ENCODE peak calls at places on chromosomes 2 and 18, in nine cellular contexts. H, M, D, V, G, W, O, F and I are unnamed samples.

GRCh38 chr18:26215247-26215970 is 10.8 kb upstream of the TAF4B start:
- DNase-seq in H (no peak), M (no peak), D (no peak), V (no peak), G (peak), W (no peak), O (no peak), F (no peak), I (no peak)

GRCh38 chr2:41913311-41913710 is 134.5 kb upstream of the PKDCC start:
- DNase-seq in H (no peak), M (no peak), D (no peak), V (no peak), G (no peak), W (no peak), O (no peak), F (no peak), I (no peak)

GRCh38 chr2:42567806-42568429 is 514 bp upstream of the MTA3 start:
- DNase-seq in H (peak), M (peak), D (no peak), V (no peak), G (peak), W (no peak), O (no peak), F (peak), I (no peak)

GRCh38 chr18:78875268-78875997 is 104.2 kb upstream of the SALL3 start:
- DNase-seq in H (peak), M (no peak), D (peak), V (no peak), G (peak), W (no peak), O (no peak), F (peak), I (no peak)

GRCh38 chr2:220533485-220533884 is 906.1 kb downstream of the SLC4A3 start:
- DNase-seq in H (peak), M (peak), D (peak), V (no peak), G (no peak), W (peak), O (peak), F (no peak), I (no peak)

GRCh38 chr2:36756438-36756837 is 59.9 kb downstream of the VIT start:
- DNase-seq in H (no peak), M (no peak), D (peak), V (no peak), G (no peak), W (peak), O (no peak), F (no peak), I (no peak)

GRCh38 chr18:9737814-9738160 is 29.7 kb downstream of the RAB31 start:
- DNase-seq in H (no peak), M (peak), D (no peak), V (no peak), G (no peak), W (no peak), O (no peak), F (peak), I (no peak)

GRCh38 chr2:234981197-234982095 is 29.6 kb downstream of the SH3BP4 start:
- DNase-seq in H (peak), M (peak), D (peak), V (peak), G (no peak), W (peak), O (peak), F (peak), I (peak)

GRCh38 chr2:189899101-189899500 is 114.9 kb downstream of the PMS1 start:
- DNase-seq in H (no peak), M (no peak), D (no peak), V (no peak), G (no peak), W (no peak), O (no peak), F (no peak), I (no peak)

GRCh38 chr2:198444800-198445287 is 640.5 kb downstream of the PLCL1 start:
- DNase-seq in H (no peak), M (no peak), D (no peak), V (no peak), G (no peak), W (no peak), O (no peak), F (no peak), I (no peak)

GRCh38 chr2:157262248-157262647 is 4.7 kb downstream of the GALNT5 start:
- DNase-seq in H (no peak), M (no peak), D (no peak), V (no peak), G (no peak), W (no peak), O (no peak), F (no peak), I (no peak)

GRCh38 chr2:223056656-223057418 is 4.8 kb downstream of the KCNE4 start:
- DNase-seq in H (no peak), M (no peak), D (peak), V (no peak), G (no peak), W (no peak), O (no peak), F (no peak), I (no peak)

GRCh38 chr2:201696151-201696659 is 2.2 kb downstream of the MPP4 start:
- DNase-seq in H (no peak), M (no peak), D (peak), V (no peak), G (no peak), W (peak), O (peak), F (no peak), I (no peak)

GRCh38 chr2:112519506-112519905 is 22.8 kb upstream of the POLR1B start:
- DNase-seq in H (no peak), M (no peak), D (no peak), V (no peak), G (no peak), W (no peak), O (no peak), F (no peak), I (no peak)

GRCh38 chr2:215635788-215636139 is 199.9 kb upstream of the FN1 start:
- DNase-seq in H (no peak), M (peak), D (peak), V (no peak), G (no peak), W (peak), O (no peak), F (no peak), I (no peak)

GRCh38 chr2:204033601-204034495 is 97.3 kb downstream of the ICOS start:
- DNase-seq in H (no peak), M (no peak), D (no peak), V (no peak), G (no peak), W (no peak), O (no peak), F (no peak), I (no peak)

GRCh38 chr18:77970814-77971213 is 721.2 kb downstream of the GALR1 start:
- DNase-seq in H (no peak), M (no peak), D (no peak), V (no peak), G (no peak), W (no peak), O (no peak), F (no peak), I (no peak)

GRCh38 chr2:219274392-219274921 is 4.7 kb upstream of the DNAJB2 start:
- DNase-seq in H (no peak), M (peak), D (peak), V (no peak), G (no peak), W (peak), O (no peak), F (no peak), I (no peak)

GRCh38 chr2:105576440-105577241 is 168.1 kb upstream of the NCK2 start:
- DNase-seq in H (peak), M (peak), D (peak), V (no peak), G (peak), W (peak), O (no peak), F (no peak), I (no peak)

GRCh38 chr2:17282826-17283225 is 235.4 kb downstream of the RAD51AP2 start:
- DNase-seq in H (no peak), M (no peak), D (no peak), V (no peak), G (no peak), W (no peak), O (no peak), F (no peak), I (no peak)

GRCh38 chr2:1777792-1778191 is 33.5 kb upstream of the PXDN start:
- DNase-seq in H (no peak), M (no peak), D (no peak), V (no peak), G (no peak), W (no peak), O (no peak), F (no peak), I (no peak)

GRCh38 chr2:1777156-1777555 is 32.8 kb upstream of the PXDN start:
- DNase-seq in H (no peak), M (no peak), D (no peak), V (no peak), G (no peak), W (no peak), O (no peak), F (no peak), I (no peak)

GRCh38 chr2:1781291-1782080 is 37.2 kb upstream of the PXDN start:
- DNase-seq in H (no peak), M (no peak), D (no peak), V (no peak), G (no peak), W (no peak), O (no peak), F (no peak), I (no peak)

GRCh38 chr2:1780693-1781092 is 36.4 kb upstream of the PXDN start:
- DNase-seq in H (no peak), M (no peak), D (no peak), V (no peak), G (no peak), W (no peak), O (no peak), F (no peak), I (no peak)

DNA sequence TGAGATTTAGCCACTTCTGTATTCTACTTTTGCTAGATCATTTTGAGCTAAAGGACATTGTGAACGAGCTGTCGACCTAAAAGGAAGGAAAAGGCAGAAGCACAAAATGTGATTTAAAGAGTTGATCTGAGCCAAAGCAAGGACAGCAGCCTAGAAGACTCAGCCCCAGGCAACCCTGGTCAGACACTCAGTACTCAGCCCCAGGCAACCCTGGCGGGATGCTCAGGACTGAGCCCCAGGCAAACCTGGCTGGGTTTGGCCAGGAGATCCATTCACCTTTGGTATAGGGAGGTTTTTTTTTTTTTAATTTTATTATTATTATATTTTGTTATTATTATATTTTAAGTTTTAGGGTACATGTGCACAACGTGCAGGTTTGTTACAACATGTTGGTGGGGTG is 34.3 kb upstream of the PXDN start:
- DNase-seq in H (no peak), M (no peak), D (no peak), V (no peak), G (no peak), W (no peak), O (no peak), F (no peak), I (no peak)
- TF ChIP-seq CTCF in H (no peak), M (no peak), D (no peak), V (no peak), G (no peak), W (no peak), O (no peak), F (no peak), I (no peak)

DNA sequence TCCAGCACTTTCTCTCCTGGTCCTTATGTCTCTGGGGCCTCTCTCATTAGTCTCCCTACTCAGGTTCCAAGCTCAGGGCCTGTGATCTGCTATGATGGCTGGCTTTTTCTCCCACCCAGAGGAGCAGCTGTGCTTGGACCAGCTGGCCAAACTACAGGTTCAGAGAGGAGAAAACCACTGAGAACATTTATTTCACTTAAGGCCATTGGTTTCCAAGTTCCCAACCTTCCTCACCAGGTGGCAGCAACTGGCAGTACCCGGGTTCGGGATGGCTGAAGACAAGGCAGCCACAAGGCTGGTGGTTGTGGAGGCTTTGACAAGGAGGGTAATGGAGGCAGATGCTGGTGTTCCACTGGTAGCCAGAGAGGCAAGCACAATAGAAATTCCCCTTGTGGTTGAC is 29.9 kb upstream of the SELENOI start:
- DNase-seq in H (no peak), M (peak), D (no peak), V (no peak), G (peak), W (no peak), O (no peak), F (no peak), I (no peak)
- TF ChIP-seq CTCF in H (no peak), M (peak), D (no peak), V (no peak), G (peak), W (peak), O (peak), F (peak), I (no peak)

DNA sequence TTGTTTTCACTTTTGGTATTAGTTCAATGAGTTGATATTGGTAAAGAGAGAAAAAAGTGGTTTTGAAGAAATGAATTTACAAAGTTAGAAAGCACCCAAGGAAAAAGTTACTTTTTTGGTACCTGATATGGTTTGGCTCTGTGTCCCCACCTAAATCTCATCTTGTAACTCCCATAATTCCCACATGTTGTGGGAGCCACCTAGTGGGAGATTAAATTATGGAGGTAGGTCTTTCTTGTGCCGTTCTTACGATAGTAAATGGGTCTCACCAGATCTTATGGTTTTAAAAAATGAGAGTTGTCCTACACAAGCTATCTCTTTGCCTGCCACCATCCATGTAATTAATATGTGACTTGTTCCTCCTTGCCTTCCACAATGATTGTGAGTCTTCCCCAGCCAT is 965.6 kb upstream of the NRXN1 start:
- DNase-seq in H (no peak), M (no peak), D (peak), V (no peak), G (peak), W (no peak), O (no peak), F (no peak), I (no peak)
- TF ChIP-seq CTCF in H (no peak), M (no peak), D (peak), V (no peak), G (peak), W (no peak), O (no peak), F (peak), I (no peak)

DNA sequence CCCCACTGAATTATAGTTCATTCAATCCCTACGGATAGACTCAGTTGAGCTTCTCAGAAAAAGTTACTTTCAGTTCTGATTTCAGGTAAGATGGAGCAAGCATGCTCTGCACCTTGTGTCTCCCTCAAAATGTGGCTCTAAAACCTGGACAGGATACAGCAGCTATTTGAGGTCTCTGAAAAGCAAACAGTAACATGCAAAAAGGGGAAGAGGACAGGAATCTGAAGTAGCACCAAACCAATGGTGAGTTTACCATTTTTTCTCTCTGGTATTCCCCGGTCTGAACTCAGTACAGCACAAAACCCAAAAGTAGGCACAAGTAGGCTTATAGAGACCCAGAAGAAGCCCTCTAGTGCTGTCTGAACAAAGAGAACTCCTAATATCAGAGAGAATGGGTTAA is 34.1 kb downstream of the LANCL1 start:
- DNase-seq in H (no peak), M (no peak), D (no peak), V (no peak), G (no peak), W (no peak), O (no peak), F (no peak), I (no peak)
- TF ChIP-seq CTCF in H (no peak), M (no peak), D (no peak), V (no peak), G (no peak), W (no peak), O (no peak), F (no peak), I (no peak)

GRCh38 chr2:195848119-195848899 is 191.3 kb downstream of the SLC39A10 start:
- DNase-seq in H (no peak), M (no peak), D (no peak), V (no peak), G (peak), W (no peak), O (no peak), F (peak), I (no peak)

GRCh38 chr2:195850764-195851163 is 193.7 kb downstream of the SLC39A10 start:
- DNase-seq in H (no peak), M (no peak), D (no peak), V (no peak), G (no peak), W (no peak), O (no peak), F (no peak), I (no peak)
- TF ChIP-seq CTCF in H (no peak), M (no peak), D (no peak), V (no peak), G (no peak), W (no peak), O (no peak), F (no peak), I (no peak)

GRCh38 chr18:11005528-11005927 is 143.8 kb downstream of the PIEZO2 start:
- DNase-seq in H (no peak), M (peak), D (peak), V (no peak), G (no peak), W (peak), O (peak), F (no peak), I (no peak)

GRCh38 chr18:11004951-11005350 is 144.4 kb downstream of the PIEZO2 start:
- DNase-seq in H (no peak), M (no peak), D (no peak), V (no peak), G (no peak), W (no peak), O (no peak), F (no peak), I (no peak)

GRCh38 chr18:11009869-11010268 is 139.5 kb downstream of the PIEZO2 start:
- DNase-seq in H (no peak), M (no peak), D (no peak), V (no peak), G (no peak), W (no peak), O (no peak), F (no peak), I (no peak)

GRCh38 chr18:11004294-11004693 is 145.1 kb downstream of the PIEZO2 start:
- DNase-seq in H (no peak), M (no peak), D (peak), V (no peak), G (no peak), W (no peak), O (no peak), F (no peak), I (no peak)

DNA sequence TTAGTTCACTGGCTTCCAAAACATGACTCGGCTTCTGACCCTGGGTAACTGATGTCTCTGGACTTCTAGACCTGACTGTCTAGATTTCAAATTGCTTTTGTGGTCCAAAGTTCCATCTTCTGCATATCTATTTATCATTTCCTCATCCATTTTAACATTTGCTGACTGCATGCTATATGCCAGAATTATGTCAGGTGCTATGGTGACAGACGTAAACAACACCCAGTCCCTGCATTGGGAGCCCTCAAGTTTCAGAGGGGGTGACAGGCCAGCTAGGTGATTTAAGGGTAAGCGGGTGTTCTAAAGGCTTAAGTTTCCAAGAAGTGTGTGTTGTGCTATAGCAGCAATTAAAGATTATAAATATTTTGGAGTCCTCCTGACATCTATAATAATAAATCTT is 140.8 kb downstream of the PIEZO2 start:
- DNase-seq in H (no peak), M (no peak), D (no peak), V (no peak), G (no peak), W (no peak), O (no peak), F (no peak), I (no peak)
- TF ChIP-seq CTCF in H (no peak), M (no peak), D (no peak), V (no peak), G (no peak), W (no peak), O (no peak), F (no peak), I (no peak)

GRCh38 chr2:200411831-200412230 is 98.0 kb downstream of the KCTD18 start:
- DNase-seq in H (no peak), M (peak), D (peak), V (no peak), G (no peak), W (peak), O (no peak), F (no peak), I (no peak)

GRCh38 chr2:200406379-200406778 is 99.9 kb downstream of the SPATS2L start:
- DNase-seq in H (no peak), M (no peak), D (no peak), V (no peak), G (no peak), W (no peak), O (no peak), F (no peak), I (no peak)

GRCh38 chr2:200404615-200405014 is 98.1 kb downstream of the SPATS2L start:
- DNase-seq in H (no peak), M (no peak), D (no peak), V (no peak), G (no peak), W (no peak), O (no peak), F (no peak), I (no peak)

GRCh38 chr2:200405599-200406298 is 99.3 kb downstream of the SPATS2L start:
- DNase-seq in H (no peak), M (peak), D (peak), V (no peak), G (no peak), W (peak), O (peak), F (no peak), I (no peak)

GRCh38 chr2:200408428-200409311 is 101.2 kb downstream of the KCTD18 start:
- DNase-seq in H (no peak), M (peak), D (peak), V (no peak), G (no peak), W (peak), O (peak), F (no peak), I (no peak)
- TF ChIP-seq CTCF in H (no peak), M (no peak), D (no peak), V (no peak), G (no peak), W (no peak), O (no peak), F (no peak), I (no peak)